ENCODE peak calls at places on chromosomes 7 and 10, in eight cellular contexts. A, O, G, D, B, T, M and P are unnamed samples.

GRCh38 chr10:60820093-60820769 is 42.0 kb downstream of the CDK1 start:
- DNase-seq in A (no peak), O (peak; percentile 54), G (no peak), D (no peak), B (no peak), T (no peak), M (no peak), P (no peak)

GRCh38 chr7:91685544-91685943 is 195.0 kb downstream of the MTERF1 start:
- DNase-seq in A (no peak), O (no peak), G (no peak), D (no peak), B (no peak), T (no peak), M (no peak), P (no peak)

GRCh38 chr7:154568346-154568745 is 434.6 kb downstream of the PAXIP1 start:
- DNase-seq in A (no peak), O (no peak), G (no peak), D (no peak), B (no peak), T (no peak), M (no peak), P (no peak)

GRCh38 chr10:61472090-61472674 is 19.0 kb upstream of the TMEM26 start:
- DNase-seq in A (no peak), O (peak; percentile 15), G (no peak), D (no peak), B (no peak), T (no peak), M (no peak), P (no peak)

GRCh38 chr7:106887376-106887775 is 22.3 kb downstream of the PIK3CG start:
- DNase-seq in A (no peak), O (no peak), G (no peak), D (no peak), B (no peak), T (no peak), M (no peak), P (no peak)

GRCh38 chr10:50582766-50583762 is 40.7 kb downstream of the SGMS1 start:
- DNase-seq in A (no peak), O (no peak), G (no peak), D (no peak), B (no peak), T (no peak), M (no peak), P (no peak)

GRCh38 chr7:114181280-114181679 is 233.3 kb upstream of the FOXP2 start:
- DNase-seq in A (no peak), O (peak; percentile 6), G (no peak), D (no peak), B (no peak), T (no peak), M (no peak), P (no peak)

GRCh38 chr10:68516766-68517165 is 10.6 kb downstream of the SLC25A16 start:
- DNase-seq in A (no peak), O (no peak), G (no peak), D (no peak), B (no peak), T (no peak), M (no peak), P (no peak)

GRCh38 chr10:47092822-47093221 is 181.6 kb downstream of the PTPN20 start:
- DNase-seq in A (no peak), O (no peak), G (no peak), D (no peak), B (peak; percentile 65), T (no peak), M (no peak), P (no peak)

GRCh38 chr7:93327006-93327633 is 95.0 kb downstream of the VPS50 start:
- DNase-seq in A (no peak), O (no peak), G (no peak), D (no peak), B (no peak), T (no peak), M (no peak), P (no peak)

GRCh38 chr10:132603851-132604533 is 66.4 kb downstream of the INPP5A start:
- DNase-seq in A (no peak), O (no peak), G (no peak), D (no peak), B (no peak), T (no peak), M (no peak), P (no peak)
- H3K4me1 ChIP-seq in A (peaks cover 5% of the 10 kb centered on the region), O (no peaks in the 10 kb centered on the region), G (no peaks in the 10 kb centered on the region), D (peaks cover 8% of the 10 kb centered on the region), B (peaks cover 24% of the 10 kb centered on the region), T (no peaks in the 10 kb centered on the region), M (no peaks in the 10 kb centered on the region), P (peaks cover 19% of the 10 kb centered on the region)

DNA sequence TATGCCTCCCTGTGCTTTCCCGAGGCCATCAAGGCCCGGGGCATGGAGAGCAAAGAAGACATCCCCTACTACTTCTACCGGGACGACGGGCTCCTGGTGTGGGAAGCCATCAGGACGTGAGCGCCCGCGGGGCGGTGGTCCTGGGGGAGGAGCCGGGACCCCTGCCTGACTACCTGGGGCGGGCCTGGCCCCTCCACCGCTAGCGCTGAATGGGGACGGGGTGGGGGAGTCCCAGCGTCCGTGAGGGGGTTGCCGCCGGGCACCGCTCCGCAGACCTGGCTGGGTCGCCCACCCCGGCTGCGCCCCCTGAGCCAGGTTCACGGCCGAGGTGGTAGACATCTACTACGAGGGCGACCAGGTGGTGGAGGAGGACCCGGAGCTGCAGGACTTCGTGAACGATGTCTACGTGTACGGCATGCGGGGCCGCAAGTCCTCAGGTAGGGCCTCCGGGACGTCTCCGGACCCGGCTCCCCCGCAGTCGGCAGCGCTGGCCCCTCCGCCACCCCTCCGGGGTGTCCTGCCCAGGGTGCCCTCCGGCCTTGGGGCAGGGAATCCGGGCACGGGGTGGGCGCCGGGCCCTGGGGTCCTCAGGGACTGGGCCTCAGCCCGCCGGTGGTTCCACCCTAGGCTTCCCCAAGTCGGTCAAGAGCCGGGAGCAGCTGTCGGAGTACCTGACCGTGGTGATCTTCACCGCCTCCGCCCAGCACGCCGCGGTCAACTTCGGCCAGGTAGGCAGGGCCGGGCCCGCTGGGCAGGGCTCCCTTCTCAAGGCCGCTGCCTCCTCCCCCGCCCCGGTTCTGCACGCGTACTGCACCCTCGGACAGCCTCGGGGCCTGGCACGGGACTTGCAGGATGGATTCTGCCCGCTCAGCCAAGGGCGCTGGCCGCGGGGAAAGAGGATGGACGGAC is 69.3 kb downstream of the ALOX5 start:
- DNase-seq in A (no peak), O (no peak), G (peak; percentile 38), D (no peak), B (no peak), T (no peak), M (no peak), P (no peak)
- H3K4me1 ChIP-seq in A (no peaks in the 10 kb centered on the region), O (no peaks in the 10 kb centered on the region), G (no peaks in the 10 kb centered on the region), D (no peaks in the 10 kb centered on the region), B (no peaks in the 10 kb centered on the region), T (no peaks in the 10 kb centered on the region), M (peaks cover 5% of the 10 kb centered on the region), P (no peaks in the 10 kb centered on the region)

GRCh38 chr10:95505641-95506040 is 55.5 kb downstream of the SORBS1 start:
- DNase-seq in A (no peak), O (no peak), G (no peak), D (no peak), B (no peak), T (no peak), M (no peak), P (no peak)

GRCh38 chr10:95506056-95506737 is 55.0 kb downstream of the SORBS1 start:
- DNase-seq in A (no peak), O (no peak), G (no peak), D (no peak), B (no peak), T (no peak), M (no peak), P (no peak)

GRCh38 chr10:95509281-95509680 is 51.9 kb downstream of the SORBS1 start:
- DNase-seq in A (no peak), O (no peak), G (no peak), D (no peak), B (no peak), T (no peak), M (no peak), P (no peak)

GRCh38 chr10:95511314-95511713 is 49.9 kb downstream of the SORBS1 start:
- DNase-seq in A (no peak), O (no peak), G (no peak), D (no peak), B (no peak), T (no peak), M (no peak), P (no peak)

GRCh38 chr10:95508730-95509129 is 52.4 kb downstream of the SORBS1 start:
- DNase-seq in A (no peak), O (peak; percentile 45), G (no peak), D (peak; percentile 54), B (no peak), T (no peak), M (no peak), P (no peak)
- H3K4me1 ChIP-seq in A (peaks cover 8% of the 10 kb centered on the region), O (peaks cover 40% of the 10 kb centered on the region), G (no peaks in the 10 kb centered on the region), D (peaks cover 5% of the 10 kb centered on the region), B (peaks cover 70% of the 10 kb centered on the region), T (no peaks in the 10 kb centered on the region), M (no peaks in the 10 kb centered on the region), P (peaks cover 35% of the 10 kb centered on the region)

DNA sequence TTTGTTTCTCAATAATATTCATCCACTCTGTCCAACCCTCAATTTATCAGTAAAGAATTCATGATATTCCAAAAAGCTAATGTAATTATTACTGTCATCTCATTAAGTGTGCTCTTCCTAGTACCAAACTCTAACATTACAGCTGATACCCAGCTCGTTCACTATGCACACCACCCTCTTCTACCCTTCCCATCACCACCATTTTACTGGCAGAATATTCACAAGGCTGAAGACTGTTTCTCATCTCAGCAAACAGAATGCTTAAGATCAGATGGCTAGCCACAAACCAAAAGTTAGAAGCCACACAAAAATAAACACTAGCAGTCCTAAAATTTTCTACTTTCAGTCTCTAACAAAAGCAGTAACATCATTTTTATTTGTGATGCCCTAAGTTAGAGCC is 121.5 kb downstream of the SRPK2 start:
- DNase-seq in A (no peak), O (no peak), G (no peak), D (no peak), B (no peak), T (no peak), M (peak; percentile 7), P (no peak)
- H3K4me1 ChIP-seq in A (no peaks in the 10 kb centered on the region), O (peaks cover 18% of the 10 kb centered on the region), G (no peaks in the 10 kb centered on the region), D (peaks cover 14% of the 10 kb centered on the region), B (peaks cover 20% of the 10 kb centered on the region), T (peaks cover 54% of the 10 kb centered on the region), M (peaks cover 37% of the 10 kb centered on the region), P (peaks cover 31% of the 10 kb centered on the region)

GRCh38 chr10:70599791-70600190 is 2.8 kb downstream of the PRF1 start:
- DNase-seq in A (no peak), O (no peak), G (peak; percentile 13), D (no peak), B (no peak), T (no peak), M (no peak), P (no peak)
- H3K4me1 ChIP-seq in A (no peaks in the 10 kb centered on the region), O (peaks cover 2% of the 10 kb centered on the region), G (no peaks in the 10 kb centered on the region), D (peaks cover 4% of the 10 kb centered on the region), B (no peaks in the 10 kb centered on the region), T (peaks cover 61% of the 10 kb centered on the region), M (peaks cover 80% of the 10 kb centered on the region), P (no peaks in the 10 kb centered on the region)